ENCODE peak calls at places on chromosomes 11 and 22, in nine cellular contexts. One of them, this sample, is unnamed.

GRCh38 chr22:50012201-50013181 is at the start of gene IL17REL:
- DNase-seq in mesendoderm: peak
- DNase-seq in NB4: no peak
- DNase-seq in activated T-helper 1 cell treated with Interleukin-2 at 50 U/mL for 16 hours: no peak
- DNase-seq in T-helper 1 cell: no peak
- DNase-seq in IMR-90: peak
- DNase-seq in AG04450: no peak
- DNase-seq in H54: no peak
- DNase-seq in uterus: no peak
- DNase-seq in this sample: peak

GRCh38 chr11:94132152-94132558 is 3.5 kb downstream of the PANX1 start:
- DNase-seq in mesendoderm: peak
- DNase-seq in NB4: no peak
- DNase-seq in activated T-helper 1 cell treated with Interleukin-2 at 50 U/mL for 16 hours: no peak
- DNase-seq in T-helper 1 cell: no peak
- DNase-seq in IMR-90: peak
- DNase-seq in AG04450: peak
- DNase-seq in H54: no peak
- DNase-seq in uterus: peak
- DNase-seq in this sample: no peak

GRCh38 chr22:20639343-20639742 is 131.9 kb downstream of the MED15 start:
- DNase-seq in mesendoderm: no peak
- DNase-seq in NB4: no peak
- DNase-seq in activated T-helper 1 cell treated with Interleukin-2 at 50 U/mL for 16 hours: no peak
- DNase-seq in T-helper 1 cell: no peak
- DNase-seq in IMR-90: no peak
- DNase-seq in AG04450: no peak
- DNase-seq in H54: no peak
- DNase-seq in uterus: no peak
- DNase-seq in this sample: no peak

GRCh38 chr22:47210112-47210657 is 447.7 kb downstream of the TBC1D22A start:
- DNase-seq in mesendoderm: no peak
- DNase-seq in NB4: no peak
- DNase-seq in activated T-helper 1 cell treated with Interleukin-2 at 50 U/mL for 16 hours: no peak
- DNase-seq in T-helper 1 cell: no peak
- DNase-seq in IMR-90: no peak
- DNase-seq in AG04450: no peak
- DNase-seq in H54: no peak
- DNase-seq in uterus: no peak
- DNase-seq in this sample: no peak

GRCh38 chr11:62444271-62444833 is 25.5 kb downstream of the SCGB1A1 start:
- DNase-seq in mesendoderm: peak
- DNase-seq in NB4: no peak
- DNase-seq in activated T-helper 1 cell treated with Interleukin-2 at 50 U/mL for 16 hours: peak
- DNase-seq in T-helper 1 cell: no peak
- DNase-seq in IMR-90: peak
- DNase-seq in AG04450: peak
- DNase-seq in H54: no peak
- DNase-seq in uterus: peak
- DNase-seq in this sample: peak

GRCh38 chr11:123481647-123482046 is 51.6 kb downstream of the GRAMD1B start:
- DNase-seq in mesendoderm: no peak
- DNase-seq in NB4: peak
- DNase-seq in activated T-helper 1 cell treated with Interleukin-2 at 50 U/mL for 16 hours: no peak
- DNase-seq in T-helper 1 cell: no peak
- DNase-seq in IMR-90: no peak
- DNase-seq in AG04450: no peak
- DNase-seq in H54: no peak
- DNase-seq in uterus: no peak
- DNase-seq in this sample: no peak

GRCh38 chr22:10778296-10778814 is 4749.6 kb upstream of the OR11H1 start:
- DNase-seq in mesendoderm: no peak
- DNase-seq in NB4: no peak
- DNase-seq in activated T-helper 1 cell treated with Interleukin-2 at 50 U/mL for 16 hours: no peak
- DNase-seq in T-helper 1 cell: no peak
- DNase-seq in IMR-90: no peak
- DNase-seq in AG04450: no peak
- DNase-seq in H54: no peak
- DNase-seq in uterus: no peak
- DNase-seq in this sample: no peak

GRCh38 chr11:63909621-63910506 is 7.1 kb downstream of the RCOR2 start:
- DNase-seq in mesendoderm: peak
- DNase-seq in NB4: no peak
- DNase-seq in activated T-helper 1 cell treated with Interleukin-2 at 50 U/mL for 16 hours: no peak
- DNase-seq in T-helper 1 cell: no peak
- DNase-seq in IMR-90: no peak
- DNase-seq in AG04450: no peak
- DNase-seq in H54: no peak
- DNase-seq in uterus: no peak
- DNase-seq in this sample: no peak

GRCh38 chr11:69841859-69842698 is 22.9 kb upstream of the FGF3 start:
- DNase-seq in mesendoderm: peak
- DNase-seq in NB4: peak
- DNase-seq in activated T-helper 1 cell treated with Interleukin-2 at 50 U/mL for 16 hours: no peak
- DNase-seq in T-helper 1 cell: no peak
- DNase-seq in IMR-90: peak
- DNase-seq in AG04450: no peak
- DNase-seq in H54: no peak
- DNase-seq in uterus: no peak
- DNase-seq in this sample: no peak

GRCh38 chr11:117072517-117073218 is 25.6 kb downstream of the SIK3 start:
- DNase-seq in mesendoderm: peak
- DNase-seq in NB4: peak
- DNase-seq in activated T-helper 1 cell treated with Interleukin-2 at 50 U/mL for 16 hours: no peak
- DNase-seq in T-helper 1 cell: no peak
- DNase-seq in IMR-90: peak
- DNase-seq in AG04450: peak
- DNase-seq in H54: no peak
- DNase-seq in uterus: no peak
- DNase-seq in this sample: no peak

GRCh38 chr11:116654526-116654925 is 118.3 kb downstream of the BUD13 start:
- DNase-seq in mesendoderm: no peak
- DNase-seq in NB4: no peak
- DNase-seq in activated T-helper 1 cell treated with Interleukin-2 at 50 U/mL for 16 hours: no peak
- DNase-seq in T-helper 1 cell: no peak
- DNase-seq in IMR-90: no peak
- DNase-seq in AG04450: no peak
- DNase-seq in H54: no peak
- DNase-seq in uterus: no peak
- DNase-seq in this sample: no peak

GRCh38 chr11:134244593-134244992 is 8.6 kb downstream of the THYN1 start:
- DNase-seq in mesendoderm: peak
- DNase-seq in NB4: peak
- DNase-seq in activated T-helper 1 cell treated with Interleukin-2 at 50 U/mL for 16 hours: no peak
- DNase-seq in T-helper 1 cell: no peak
- DNase-seq in IMR-90: peak
- DNase-seq in AG04450: no peak
- DNase-seq in H54: no peak
- DNase-seq in uterus: no peak
- DNase-seq in this sample: no peak

GRCh38 chr11:80320226-80320625 is 879.4 kb upstream of the TENM4 start:
- DNase-seq in mesendoderm: no peak
- DNase-seq in NB4: no peak
- DNase-seq in activated T-helper 1 cell treated with Interleukin-2 at 50 U/mL for 16 hours: no peak
- DNase-seq in T-helper 1 cell: no peak
- DNase-seq in IMR-90: no peak
- DNase-seq in AG04450: no peak
- DNase-seq in H54: no peak
- DNase-seq in uterus: no peak
- DNase-seq in this sample: no peak

GRCh38 chr11:26247340-26247739 is 84.6 kb upstream of the ANO3 start:
- DNase-seq in mesendoderm: no peak
- DNase-seq in NB4: no peak
- DNase-seq in activated T-helper 1 cell treated with Interleukin-2 at 50 U/mL for 16 hours: no peak
- DNase-seq in T-helper 1 cell: no peak
- DNase-seq in IMR-90: peak
- DNase-seq in AG04450: no peak
- DNase-seq in H54: no peak
- DNase-seq in uterus: no peak
- DNase-seq in this sample: no peak

GRCh38 chr11:121240650-121241299 is 51.8 kb upstream of the SC5D start:
- DNase-seq in mesendoderm: no peak
- DNase-seq in NB4: no peak
- DNase-seq in activated T-helper 1 cell treated with Interleukin-2 at 50 U/mL for 16 hours: no peak
- DNase-seq in T-helper 1 cell: no peak
- DNase-seq in IMR-90: no peak
- DNase-seq in AG04450: no peak
- DNase-seq in H54: no peak
- DNase-seq in uterus: no peak
- DNase-seq in this sample: no peak

GRCh38 chr11:131640320-131640719 is 269.9 kb downstream of the NTM start:
- DNase-seq in mesendoderm: peak
- DNase-seq in NB4: no peak
- DNase-seq in activated T-helper 1 cell treated with Interleukin-2 at 50 U/mL for 16 hours: no peak
- DNase-seq in T-helper 1 cell: no peak
- DNase-seq in IMR-90: no peak
- DNase-seq in AG04450: no peak
- DNase-seq in H54: no peak
- DNase-seq in uterus: no peak
- DNase-seq in this sample: no peak

GRCh38 chr11:104165014-104165413 is 1.1 kb upstream of the PDGFD start:
- DNase-seq in mesendoderm: no peak
- DNase-seq in NB4: no peak
- DNase-seq in activated T-helper 1 cell treated with Interleukin-2 at 50 U/mL for 16 hours: no peak
- DNase-seq in T-helper 1 cell: no peak
- DNase-seq in IMR-90: no peak
- DNase-seq in AG04450: no peak
- DNase-seq in H54: no peak
- DNase-seq in uterus: no peak
- DNase-seq in this sample: peak

GRCh38 chr22:27965547-27965946 is 46.5 kb upstream of the PITPNB start:
- DNase-seq in mesendoderm: no peak
- DNase-seq in NB4: no peak
- DNase-seq in activated T-helper 1 cell treated with Interleukin-2 at 50 U/mL for 16 hours: no peak
- DNase-seq in T-helper 1 cell: no peak
- DNase-seq in IMR-90: peak
- DNase-seq in AG04450: no peak
- DNase-seq in H54: no peak
- DNase-seq in uterus: no peak
- DNase-seq in this sample: no peak

GRCh38 chr11:129286813-129287212 is 88.8 kb upstream of the BARX2 start:
- DNase-seq in mesendoderm: no peak
- DNase-seq in NB4: no peak
- DNase-seq in activated T-helper 1 cell treated with Interleukin-2 at 50 U/mL for 16 hours: no peak
- DNase-seq in T-helper 1 cell: no peak
- DNase-seq in IMR-90: peak
- DNase-seq in AG04450: no peak
- DNase-seq in H54: no peak
- DNase-seq in uterus: no peak
- DNase-seq in this sample: peak

GRCh38 chr11:109027851-109028250 is 363.0 kb downstream of the DDX10 start:
- DNase-seq in mesendoderm: no peak
- DNase-seq in NB4: no peak
- DNase-seq in activated T-helper 1 cell treated with Interleukin-2 at 50 U/mL for 16 hours: no peak
- DNase-seq in T-helper 1 cell: no peak
- DNase-seq in IMR-90: no peak
- DNase-seq in AG04450: no peak
- DNase-seq in H54: no peak
- DNase-seq in uterus: no peak
- DNase-seq in this sample: no peak

GRCh38 chr11:130814440-130815073 is 101.7 kb downstream of the SNX19 start:
- DNase-seq in mesendoderm: no peak
- DNase-seq in NB4: no peak
- DNase-seq in activated T-helper 1 cell treated with Interleukin-2 at 50 U/mL for 16 hours: no peak
- DNase-seq in T-helper 1 cell: no peak
- DNase-seq in IMR-90: no peak
- DNase-seq in AG04450: no peak
- DNase-seq in H54: no peak
- DNase-seq in uterus: no peak
- DNase-seq in this sample: peak

GRCh38 chr22:19879996-19880785 is 25.5 kb upstream of the GNB1L start:
- DNase-seq in mesendoderm: no peak
- DNase-seq in NB4: no peak
- DNase-seq in activated T-helper 1 cell treated with Interleukin-2 at 50 U/mL for 16 hours: no peak
- DNase-seq in T-helper 1 cell: no peak
- DNase-seq in IMR-90: no peak
- DNase-seq in AG04450: no peak
- DNase-seq in H54: no peak
- DNase-seq in uterus: peak
- DNase-seq in this sample: peak

This sample was measured in SJCRH30.